ENCODE peak calls at places on chromosomes 2 and 18, in four cellular contexts. Z is gastrocnemius medialis, K is neural progenitor cell, I is SJCRH30. W is an unnamed sample. For H3K4me1, the result is how much of the 10 kb centered on the place peaks cover.

GRCh38 chr2:60516383-60516811 is 37.1 kb downstream of the BCL11A start:
- DNase-seq in Z (no peak), K (no peak), I (no peak), W (peak)

GRCh38 chr2:68662466-68662865 is 19.1 kb downstream of the PROKR1 start:
- DNase-seq in I (no peak), K (no peak), Z (no peak), W (no peak)

GRCh38 chr2:54680397-54681032 is 42.9 kb upstream of the EML6 start:
- DNase-seq in I (no peak), Z (no peak), K (no peak), W (no peak)

GRCh38 chr2:152600051-152600657 is 117.1 kb downstream of the PRPF40A start:
- DNase-seq in K (peak), Z (no peak), I (no peak), W (no peak)

GRCh38 chr2:47336259-47337238 is 66.4 kb upstream of the MSH2 start:
- DNase-seq in Z (no peak), I (no peak), K (no peak), W (peak)

GRCh38 chr2:237306083-237306786 is 107.7 kb downstream of the COL6A3 start:
- DNase-seq in I (no peak), Z (no peak), K (no peak), W (no peak)

GRCh38 chr2:180385601-180386201 is 378.6 kb upstream of the CWC22 start:
- DNase-seq in I (no peak), Z (no peak), K (no peak), W (no peak)

GRCh38 chr18:11857177-11857887 is 6.1 kb downstream of the CHMP1B start:
- DNase-seq in I (peak), K (peak), Z (peak), W (peak)

GRCh38 chr2:157627594-157628281 is 926 bp downstream of the ACVR1C start:
- DNase-seq in K (peak), I (no peak), Z (no peak), W (no peak)

GRCh38 chr2:239263231-239263936 is 137.4 kb downstream of the HDAC4 start:
- DNase-seq in K (no peak), I (no peak), Z (no peak), W (peak)

GRCh38 chr2:172086349-172087190 is 1.3 kb downstream of the DLX1 start:
- DNase-seq in I (peak), Z (no peak), K (peak), W (peak)

GRCh38 chr18:79756826-79757225 is 40.9 kb upstream of the KCNG2 start:
- DNase-seq in K (no peak), I (no peak), Z (no peak), W (no peak)

GRCh38 chr2:62785810-62786593 is 80.5 kb downstream of the EHBP1 start:
- DNase-seq in Z (no peak), I (no peak), K (no peak), W (no peak)

GRCh38 chr2:71746946-71747501 is 293.7 kb downstream of the DYSF start:
- DNase-seq in I (peak), K (no peak), Z (peak), W (peak)

GRCh38 chr2:71749671-71750101 is 296.3 kb downstream of the DYSF start:
- DNase-seq in K (no peak), Z (peak), I (peak), W (no peak)

GRCh38 chr2:71751590-71751989 is 298.2 kb downstream of the DYSF start:
- DNase-seq in Z (no peak), I (no peak), K (no peak), W (no peak)

GRCh38 chr2:71747573-71747972 is 294.2 kb downstream of the DYSF start:
- DNase-seq in K (no peak), I (no peak), Z (no peak), W (no peak)

GRCh38 chr2:71748227-71748626 is 294.9 kb downstream of the DYSF start:
- DNase-seq in I (no peak), K (no peak), Z (peak), W (no peak)
- H3K4me1 ChIP-seq in I (under half), K (under half), Z (half or more), W (under half)

GRCh38 chr2:42115588-42115987 is 53.6 kb upstream of the EML4 start:
- DNase-seq in K (no peak), Z (no peak), I (no peak), W (peak)
- H3K4me1 ChIP-seq in K (under half), Z (under half), I (under half), W (under half)

DNA sequence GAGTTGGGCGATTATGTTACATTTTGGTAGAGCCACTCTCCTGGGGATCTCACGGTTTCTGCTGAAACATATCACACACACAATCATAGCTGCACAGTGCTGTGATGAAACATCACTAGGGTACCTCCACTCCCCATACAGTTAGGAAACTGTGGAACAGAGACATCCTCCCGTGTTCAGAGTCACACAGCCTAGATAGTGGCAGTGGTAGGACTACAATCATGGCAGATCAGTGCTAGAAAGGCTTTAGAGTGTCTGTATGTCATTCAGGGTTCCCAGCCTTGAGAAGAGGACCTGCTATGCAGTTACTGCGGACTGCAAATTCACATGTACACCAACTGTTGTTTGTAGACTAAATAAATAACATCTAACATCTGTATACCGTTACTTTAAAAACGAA is 210.3 kb upstream of the FOSL2 start:
- DNase-seq in Z (no peak), K (no peak), I (no peak), W (no peak)
- H3K4me1 ChIP-seq in Z (under half), K (under half), I (under half), W (under half)

GRCh38 chr2:11862049-11862448 is 115.6 kb downstream of the LPIN1 start:
- DNase-seq in K (no peak), I (no peak), Z (no peak), W (peak)

GRCh38 chr2:11864724-11865123 is 118.3 kb downstream of the LPIN1 start:
- DNase-seq in K (no peak), I (no peak), Z (no peak), W (no peak)

GRCh38 chr2:11863103-11863502 is 116.7 kb downstream of the LPIN1 start:
- DNase-seq in Z (no peak), K (no peak), I (no peak), W (no peak)

GRCh38 chr2:11865378-11865777 is 118.9 kb downstream of the LPIN1 start:
- DNase-seq in Z (no peak), I (no peak), K (no peak), W (no peak)

GRCh38 chr2:11863513-11864328 is 117.3 kb downstream of the LPIN1 start:
- DNase-seq in I (peak), Z (peak), K (peak), W (peak)
- H3K4me1 ChIP-seq in I (under half), Z (under half), K (under half), W (under half)

DNA sequence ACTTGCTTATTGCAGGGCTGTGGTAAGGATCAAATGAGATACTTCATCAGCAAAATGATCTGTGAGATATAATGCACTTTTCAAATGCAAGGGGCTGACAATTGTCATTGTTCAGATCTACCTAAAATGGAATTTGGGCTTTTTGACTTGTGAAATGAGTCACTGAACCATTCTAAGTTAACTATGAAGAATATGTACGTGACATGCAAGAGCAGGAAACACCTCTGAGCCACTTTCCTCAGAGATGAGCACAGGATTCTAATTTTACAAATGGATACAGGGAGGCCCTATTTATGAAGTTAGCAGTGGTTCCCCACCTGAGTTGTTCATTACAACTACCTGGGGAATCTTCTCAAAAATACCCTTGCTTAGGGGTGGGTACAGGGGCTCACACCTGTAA is 26.7 kb downstream of the CTLA4 start:
- DNase-seq in Z (no peak), I (no peak), K (no peak), W (no peak)
- H3K4me1 ChIP-seq in Z (under half), I (under half), K (under half), W (under half)

GRCh38 chr2:43075054-43075593 is 151.3 kb downstream of the ZFP36L2 start:
- DNase-seq in K (no peak), I (peak), Z (peak), W (peak)
- H3K4me1 ChIP-seq in K (under half), I (half or more), Z (half or more), W (under half)

DNA sequence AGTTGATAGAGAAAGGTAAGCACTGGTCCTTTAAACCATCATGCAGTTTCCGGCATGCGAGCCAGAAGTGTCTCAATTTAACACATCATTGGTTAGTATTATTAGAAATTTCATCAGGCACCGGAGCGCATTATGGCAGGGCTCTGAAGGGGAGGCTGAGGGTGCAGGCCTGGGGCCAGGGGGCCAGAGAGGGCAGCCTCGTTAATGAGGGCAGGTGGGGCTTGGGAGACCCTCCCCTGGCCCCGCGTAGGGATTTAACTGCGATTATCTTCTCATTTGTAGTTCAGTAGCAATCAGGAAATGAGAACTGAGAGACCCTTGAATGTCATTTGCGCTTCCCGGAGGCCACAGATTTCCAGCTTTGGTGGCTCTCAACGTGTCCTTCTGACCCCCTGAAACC is 246.4 kb downstream of the KLHL29 start:
- DNase-seq in K (no peak), I (no peak), Z (no peak), W (no peak)
- H3K4me1 ChIP-seq in K (under half), I (under half), Z (under half), W (under half)

DNA sequence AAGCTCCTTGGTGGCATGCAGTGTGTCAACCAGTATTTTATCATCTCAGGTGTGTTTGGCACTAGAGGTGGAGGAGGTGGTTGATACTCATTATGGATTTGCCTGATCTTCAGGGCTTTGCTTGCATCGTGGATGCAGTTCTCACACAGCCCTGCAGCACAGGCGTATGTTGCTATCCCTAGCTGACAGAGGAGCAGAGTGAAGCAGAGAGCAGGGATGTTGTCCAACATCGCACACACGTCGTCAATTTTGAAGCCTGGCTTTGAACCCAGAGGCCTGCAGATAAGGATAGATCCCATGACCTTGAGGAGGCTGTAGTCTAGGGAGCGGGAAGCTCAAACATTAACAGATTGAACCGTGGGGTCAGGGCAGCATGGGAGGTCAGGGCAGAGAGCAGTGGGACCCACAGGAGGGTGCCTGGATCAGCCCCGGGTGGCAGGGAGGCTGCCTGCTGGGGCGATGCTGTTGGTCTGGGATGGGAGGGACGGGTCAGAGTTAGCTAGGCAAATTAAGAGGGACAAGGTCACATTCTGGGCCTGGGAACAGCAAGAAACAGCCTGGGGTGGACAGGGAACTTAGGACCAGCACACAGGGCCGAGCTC is 4.2 kb downstream of the RNF144A start:
- DNase-seq in K (no peak), I (no peak), Z (no peak), W (no peak)
- H3K4me1 ChIP-seq in K (under half), I (under half), Z (under half), W (under half)

W was measured in endodermal cell.